ENCODE peak calls at places on chromosomes 7 and 10, in five cellular contexts. W is RWPE1, K is left ventricle myocardium inferior, N is cardiac fibroblast, R is cardiac muscle cell. F is an unnamed sample.

GRCh38 chr7:95569720-95570119 is 26.6 kb downstream of the PDK4 start:
- DNase-seq in W (no peak), N (no peak), K (no peak), R (no peak), F (no peak)

GRCh38 chr10:33327750-33328149 is 6.7 kb downstream of the NRP1 start:
- DNase-seq in N (no peak), W (no peak), K (no peak), R (peak; percentile 38), F (no peak)

GRCh38 chr10:124449170-124450009 is 445 bp downstream of the NKX1-2 start:
- DNase-seq in N (peak; percentile 11), W (peak; percentile 62), K (no peak), R (no peak), F (peak; percentile 57)

GRCh38 chr7:33903770-33904679 is 1.3 kb upstream of the BMPER start:
- DNase-seq in K (peak; percentile 41), N (peak; percentile 57), W (peak; percentile 49), R (peak; percentile 72), F (peak; percentile 51)

GRCh38 chr7:116426428-116427156 is 72.9 kb upstream of the CAV2 start:
- DNase-seq in N (peak; percentile 95), R (peak; percentile 83), W (peak; percentile 51), K (no peak), F (peak; percentile 91)

GRCh38 chr7:74599251-74599650 is 58.3 kb upstream of the GTF2I start:
- DNase-seq in N (no peak), R (no peak), K (no peak), W (no peak), F (no peak)

GRCh38 chr10:101467286-101467770 is 113.4 kb downstream of the BTRC start:
- DNase-seq in K (no peak), N (peak; percentile 83), W (peak; percentile 72), R (peak; percentile 83), F (peak; percentile 95)

GRCh38 chr10:96613565-96613964 is 26.8 kb upstream of the TM9SF3 start:
- DNase-seq in K (no peak), W (no peak), R (no peak), N (peak; percentile 15), F (peak; percentile 43)

GRCh38 chr7:94701555-94701973 is 45.6 kb upstream of the SGCE start:
- DNase-seq in K (no peak), R (peak; percentile 90), N (peak; percentile 82), W (peak; percentile 27), F (peak; percentile 35)

GRCh38 chr10:13103554-13103953 is 3.6 kb downstream of the OPTN start:
- DNase-seq in R (no peak), W (no peak), N (no peak), K (no peak), F (no peak)

GRCh38 chr7:99000904-99001442 is 122.6 kb downstream of the TRRAP start:
- DNase-seq in N (no peak), W (no peak), K (no peak), R (no peak), F (no peak)

GRCh38 chr7:98399462-98399861 is 1.4 kb downstream of the BAIAP2L1 start:
- DNase-seq in N (peak; percentile 23), K (no peak), W (no peak), R (peak; percentile 18), F (peak; percentile 91)

GRCh38 chr7:20064181-20064970 is 152.8 kb downstream of the MACC1 start:
- DNase-seq in R (no peak), K (no peak), N (peak; percentile 17), W (no peak), F (peak; percentile 36)

GRCh38 chr10:114957673-114958072 is 19.7 kb downstream of the TRUB1 start:
- DNase-seq in K (no peak), R (peak; percentile 41), N (peak; percentile 60), W (no peak), F (peak; percentile 75)

GRCh38 chr7:159143780-159144755 is 599 bp downstream of the VIPR2 start:
- DNase-seq in R (no peak), N (peak; percentile 4), K (peak; percentile 55), W (no peak), F (no peak)

GRCh38 chr10:129706081-129706480 is 239.0 kb downstream of the MGMT start:
- DNase-seq in N (no peak), R (no peak), W (no peak), K (no peak), F (no peak)

GRCh38 chr10:129707406-129708388 is 240.7 kb downstream of the MGMT start:
- DNase-seq in R (peak; percentile 73), N (peak; percentile 57), K (peak; percentile 49), W (no peak), F (no peak)

GRCh38 chr10:129704786-129705525 is 237.9 kb downstream of the MGMT start:
- DNase-seq in W (no peak), K (no peak), R (no peak), N (no peak), F (no peak)

GRCh38 chr10:129705676-129706075 is 238.6 kb downstream of the MGMT start:
- DNase-seq in K (no peak), R (no peak), W (no peak), N (no peak), F (no peak)

GRCh38 chr10:129706523-129706922 is 239.5 kb downstream of the MGMT start:
- DNase-seq in R (no peak), K (no peak), N (no peak), W (no peak), F (no peak)
- TF ChIP-seq CTCF in R (no peak), K (no peak), N (no peak), W (no peak), F (no peak)

GRCh38 chr10:86325158-86325557 is 41.4 kb downstream of the GRID1 start:
- DNase-seq in R (no peak), W (no peak), N (no peak), K (no peak), F (no peak)
- TF ChIP-seq CTCF in R (no peak), W (no peak), N (no peak), K (no peak), F (no peak)

DNA sequence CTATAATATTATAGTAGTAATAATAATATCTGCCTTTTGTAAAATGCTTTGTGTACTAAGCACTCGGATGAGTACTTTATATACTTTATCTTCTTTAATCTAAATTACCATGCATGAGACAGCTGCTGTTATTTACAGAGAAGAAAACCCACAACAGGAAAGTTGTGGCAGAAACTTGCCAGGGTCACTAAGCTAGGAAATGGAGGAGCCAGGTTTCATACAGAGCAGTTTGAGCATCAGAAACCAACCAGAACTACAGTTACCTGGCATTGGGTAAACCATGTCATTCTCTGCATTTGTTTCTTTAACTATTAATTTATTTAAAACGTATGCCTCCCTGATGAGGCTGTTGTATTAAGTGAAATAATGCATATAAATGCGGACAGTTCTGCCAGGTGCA is 129.9 kb downstream of the CSTF2T start:
- DNase-seq in W (no peak), N (no peak), K (no peak), R (no peak), F (no peak)
- TF ChIP-seq CTCF in W (no peak), N (no peak), K (no peak), R (no peak), F (no peak)

DNA sequence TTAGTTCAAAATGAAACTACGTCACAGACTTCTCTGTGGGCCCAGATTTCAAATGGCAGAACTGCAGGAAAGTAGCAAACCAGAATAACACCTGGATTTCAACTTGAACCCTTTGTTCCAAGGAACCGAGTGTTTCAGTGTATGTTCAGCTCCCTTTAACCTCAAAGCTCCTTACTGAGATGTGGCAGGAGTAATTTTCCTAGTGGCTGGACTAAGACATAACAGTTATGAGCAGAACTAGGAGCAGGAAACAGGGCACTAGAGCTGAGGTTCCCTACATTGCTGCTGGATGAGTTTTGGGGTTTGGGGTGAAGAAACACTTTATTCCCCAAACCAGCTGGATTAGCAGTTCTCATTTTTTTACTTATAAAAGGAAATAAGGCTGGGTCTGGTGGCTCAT is 50.1 kb downstream of the NSUN6 start:
- DNase-seq in R (no peak), N (no peak), K (no peak), W (no peak), F (no peak)
- TF ChIP-seq CTCF in R (no peak), N (no peak), K (no peak), W (no peak), F (no peak)

F was measured in bronchial epithelial cell.